ENCODE peak calls at places on chromosomes 2 and 18, in eight cellular contexts. One of them, this sample, is unnamed.

GRCh38 chr2:211900518-211900917 is 638.1 kb downstream of the ERBB4 start:
- DNase-seq in coronary artery: no peak
- DNase-seq in prostate gland: no peak
- DNase-seq in cardiac muscle cell: no peak
- DNase-seq in dorsolateral prefrontal cortex: no peak
- DNase-seq in uterus: no peak
- DNase-seq in kidney: no peak
- DNase-seq in heart left ventricle: no peak
- DNase-seq in this sample: no peak

GRCh38 chr2:25340340-25340886 is 1.3 kb downstream of the DNMT3A start:
- DNase-seq in coronary artery: no peak
- DNase-seq in prostate gland: no peak
- DNase-seq in cardiac muscle cell: peak; percentile 48
- DNase-seq in dorsolateral prefrontal cortex: no peak
- DNase-seq in uterus: peak; percentile 42
- DNase-seq in kidney: peak; percentile 86
- DNase-seq in heart left ventricle: peak; percentile 68
- DNase-seq in this sample: peak; percentile 41

GRCh38 chr18:36127866-36128845 is 984 bp downstream of the SLC39A6 start:
- DNase-seq in coronary artery: no peak
- DNase-seq in prostate gland: peak; percentile 34
- DNase-seq in cardiac muscle cell: peak; percentile 52
- DNase-seq in dorsolateral prefrontal cortex: no peak
- DNase-seq in uterus: no peak
- DNase-seq in kidney: peak; percentile 71
- DNase-seq in heart left ventricle: peak; percentile 29
- DNase-seq in this sample: peak; percentile 26

GRCh38 chr18:74940856-74941255 is 268.1 kb downstream of the PTGR3 start:
- DNase-seq in coronary artery: no peak
- DNase-seq in prostate gland: no peak
- DNase-seq in cardiac muscle cell: no peak
- DNase-seq in dorsolateral prefrontal cortex: no peak
- DNase-seq in uterus: no peak
- DNase-seq in kidney: no peak
- DNase-seq in heart left ventricle: no peak
- DNase-seq in this sample: no peak

GRCh38 chr2:203014456-203015199 is at the start of gene NBEAL1:
- DNase-seq in coronary artery: peak; percentile 99
- DNase-seq in prostate gland: peak; percentile 98
- DNase-seq in cardiac muscle cell: peak; percentile 98
- DNase-seq in dorsolateral prefrontal cortex: peak; percentile 99
- DNase-seq in uterus: peak; percentile 98
- DNase-seq in kidney: peak; percentile 100
- DNase-seq in heart left ventricle: peak; percentile 98
- DNase-seq in this sample: peak; percentile 99

GRCh38 chr2:50491541-50492114 is 540.3 kb downstream of the NRXN1 start:
- DNase-seq in coronary artery: no peak
- DNase-seq in prostate gland: peak; percentile 19
- DNase-seq in cardiac muscle cell: peak; percentile 52
- DNase-seq in dorsolateral prefrontal cortex: no peak
- DNase-seq in uterus: no peak
- DNase-seq in kidney: no peak
- DNase-seq in heart left ventricle: no peak
- DNase-seq in this sample: peak; percentile 43

GRCh38 chr2:86078801-86079545 is 26.7 kb downstream of the POLR1A start:
- DNase-seq in coronary artery: no peak
- DNase-seq in prostate gland: peak; percentile 51
- DNase-seq in cardiac muscle cell: peak; percentile 43
- DNase-seq in dorsolateral prefrontal cortex: peak; percentile 72
- DNase-seq in uterus: peak; percentile 68
- DNase-seq in kidney: no peak
- DNase-seq in heart left ventricle: peak; percentile 34
- DNase-seq in this sample: peak; percentile 20

GRCh38 chr18:32040936-32041335 is 22.3 kb downstream of the RNF125 start:
- DNase-seq in coronary artery: no peak
- DNase-seq in prostate gland: no peak
- DNase-seq in cardiac muscle cell: no peak
- DNase-seq in dorsolateral prefrontal cortex: no peak
- DNase-seq in uterus: no peak
- DNase-seq in kidney: no peak
- DNase-seq in heart left ventricle: no peak
- DNase-seq in this sample: no peak

GRCh38 chr18:4017479-4017878 is 437.6 kb downstream of the DLGAP1 start:
- DNase-seq in coronary artery: no peak
- DNase-seq in prostate gland: no peak
- DNase-seq in cardiac muscle cell: peak; percentile 49
- DNase-seq in dorsolateral prefrontal cortex: no peak
- DNase-seq in uterus: no peak
- DNase-seq in kidney: no peak
- DNase-seq in heart left ventricle: no peak
- DNase-seq in this sample: peak; percentile 75

GRCh38 chr2:54274781-54275242 is 18.8 kb upstream of the TSPYL6 start:
- DNase-seq in coronary artery: no peak
- DNase-seq in prostate gland: no peak
- DNase-seq in cardiac muscle cell: no peak
- DNase-seq in dorsolateral prefrontal cortex: no peak
- DNase-seq in uterus: no peak
- DNase-seq in kidney: no peak
- DNase-seq in heart left ventricle: no peak
- DNase-seq in this sample: peak; percentile 41

GRCh38 chr2:46939596-46940359 is 24.2 kb upstream of the MCFD2 start:
- DNase-seq in coronary artery: no peak
- DNase-seq in prostate gland: no peak
- DNase-seq in cardiac muscle cell: no peak
- DNase-seq in dorsolateral prefrontal cortex: no peak
- DNase-seq in uterus: peak; percentile 22
- DNase-seq in kidney: peak; percentile 84
- DNase-seq in heart left ventricle: no peak
- DNase-seq in this sample: no peak
- H3K4me3 ChIP-seq in coronary artery: peak overlapping the region; percentile 84
- H3K4me3 ChIP-seq in prostate gland: no peak overlapping the region
- H3K4me3 ChIP-seq in cardiac muscle cell: no peak overlapping the region
- H3K4me3 ChIP-seq in dorsolateral prefrontal cortex: peak overlapping the region; percentile 61
- H3K4me3 ChIP-seq in uterus: peak overlapping the region; percentile 50
- H3K4me3 ChIP-seq in kidney: peak overlapping the region; percentile 64
- H3K4me3 ChIP-seq in heart left ventricle: no peak overlapping the region
- H3K4me3 ChIP-seq in this sample: no peak overlapping the region

DNA sequence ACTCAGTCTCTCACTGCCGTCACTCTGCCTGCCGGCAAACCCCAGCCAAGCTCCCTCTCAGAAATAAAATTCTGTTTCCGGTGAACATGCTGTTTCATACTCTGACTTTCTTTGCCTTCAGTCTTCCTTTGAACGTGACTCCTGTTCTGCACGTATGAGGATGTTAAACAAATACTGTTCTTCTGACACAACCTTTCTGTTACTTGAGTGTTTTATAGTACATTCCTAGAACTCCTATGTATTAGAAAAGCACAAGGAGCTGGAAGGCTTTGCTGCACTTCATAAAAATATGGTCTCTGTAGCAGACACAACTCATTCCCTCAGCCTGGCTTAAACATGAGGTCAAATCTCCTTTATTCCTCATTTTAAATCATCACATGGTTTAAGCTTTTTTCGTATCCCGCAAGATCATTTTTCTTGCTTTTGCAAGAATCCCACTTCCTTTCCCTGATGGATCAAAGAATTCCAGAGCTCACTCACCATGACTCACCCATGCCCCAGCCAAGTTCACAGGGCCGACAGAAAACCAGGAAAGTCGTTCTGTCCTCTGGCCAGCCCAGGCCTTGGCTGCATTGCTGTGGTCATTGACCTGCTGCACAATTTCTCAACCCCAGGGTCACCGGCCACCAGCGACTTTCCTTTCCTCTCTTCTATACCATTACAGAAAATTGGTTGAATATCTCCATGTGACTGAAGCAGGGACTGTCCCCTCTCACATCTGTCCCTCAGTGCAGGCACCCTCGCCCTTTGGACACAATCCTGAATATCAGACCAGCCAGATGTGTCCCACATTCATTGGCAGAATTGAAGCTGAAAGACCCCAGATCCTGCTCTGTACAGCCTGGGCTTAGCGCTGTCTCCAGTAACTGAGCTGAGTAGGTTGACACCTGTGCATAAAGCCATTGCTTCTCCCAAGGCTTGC is 183.1 kb upstream of the ARL4C start:
- DNase-seq in coronary artery: no peak
- DNase-seq in prostate gland: no peak
- DNase-seq in cardiac muscle cell: no peak
- DNase-seq in dorsolateral prefrontal cortex: no peak
- DNase-seq in uterus: peak; percentile 56
- DNase-seq in kidney: peak; percentile 87
- DNase-seq in heart left ventricle: peak; percentile 49
- DNase-seq in this sample: no peak
- H3K27ac ChIP-seq in coronary artery: peak overlapping the region; percentile 63
- H3K27ac ChIP-seq in prostate gland: peak overlapping the region; percentile 21
- H3K27ac ChIP-seq in cardiac muscle cell: no peak overlapping the region
- H3K27ac ChIP-seq in dorsolateral prefrontal cortex: no peak overlapping the region
- H3K27ac ChIP-seq in uterus: peak overlapping the region; percentile 42
- H3K27ac ChIP-seq in kidney: peak overlapping the region; percentile 23
- H3K27ac ChIP-seq in heart left ventricle: no peak overlapping the region
- H3K27ac ChIP-seq in this sample: no peak overlapping the region

GRCh38 chr2:235514627-235515363 is 21.0 kb downstream of the AGAP1 start:
- DNase-seq in coronary artery: no peak
- DNase-seq in prostate gland: no peak
- DNase-seq in cardiac muscle cell: no peak
- DNase-seq in dorsolateral prefrontal cortex: no peak
- DNase-seq in uterus: no peak
- DNase-seq in kidney: no peak
- DNase-seq in heart left ventricle: no peak
- DNase-seq in this sample: no peak
- TF ChIP-seq CTCF in coronary artery: no peak
- TF ChIP-seq CTCF in prostate gland: no peak
- TF ChIP-seq CTCF in cardiac muscle cell: no peak
- TF ChIP-seq CTCF in dorsolateral prefrontal cortex: no peak
- TF ChIP-seq CTCF in uterus: no peak
- TF ChIP-seq CTCF in kidney: peak; percentile 44
- TF ChIP-seq CTCF in heart left ventricle: peak; percentile 10
- TF ChIP-seq CTCF in this sample: peak; percentile 10

DNA sequence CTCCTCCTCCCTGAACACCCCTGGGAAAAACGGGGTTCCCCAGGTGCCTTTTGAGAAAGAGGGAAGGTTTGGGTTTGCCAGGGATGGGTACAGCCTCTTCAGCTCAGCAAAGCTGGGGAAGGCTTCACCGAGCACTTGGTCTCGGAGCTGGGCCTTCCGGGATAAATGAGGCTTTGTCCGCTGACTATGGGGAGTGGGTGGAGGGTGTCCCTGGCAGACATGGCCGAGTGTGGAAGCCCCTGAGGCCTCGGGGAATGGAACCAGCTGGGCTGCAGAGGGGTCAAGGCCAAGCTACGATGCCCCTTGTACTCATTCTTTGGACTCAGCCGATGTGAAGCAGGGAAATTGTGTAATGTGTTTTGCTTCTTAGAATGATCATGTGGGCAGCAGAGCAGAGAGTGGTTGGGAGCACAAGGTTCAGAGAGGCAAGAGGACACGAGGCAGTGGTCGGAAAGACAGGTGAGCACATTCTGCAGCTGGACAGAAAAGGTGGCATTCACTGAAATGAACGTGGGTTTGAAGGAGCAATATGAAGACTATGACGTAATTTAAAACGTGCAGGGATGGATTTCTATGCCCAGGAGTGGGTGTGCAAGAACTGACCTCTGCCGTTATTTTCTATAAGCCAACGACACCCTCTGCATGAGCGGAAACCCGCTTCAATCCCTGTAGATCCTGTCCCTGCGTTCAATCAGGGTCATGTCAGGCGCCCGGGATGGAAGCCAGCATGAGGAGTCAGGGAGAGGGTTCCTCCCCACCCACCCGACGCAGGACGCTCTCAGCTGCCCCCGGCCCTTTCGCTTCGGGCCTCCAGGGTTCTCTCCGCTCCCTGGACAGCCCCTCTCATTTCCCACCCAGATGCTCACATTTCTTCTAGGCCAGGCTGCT is 142.6 kb downstream of the PXDN start:
- DNase-seq in coronary artery: peak; percentile 69
- DNase-seq in prostate gland: no peak
- DNase-seq in cardiac muscle cell: no peak
- DNase-seq in dorsolateral prefrontal cortex: no peak
- DNase-seq in uterus: no peak
- DNase-seq in kidney: peak; percentile 72
- DNase-seq in heart left ventricle: peak; percentile 44
- DNase-seq in this sample: no peak
- H3K4me3 ChIP-seq in coronary artery: no peak overlapping the region
- H3K4me3 ChIP-seq in prostate gland: no peak overlapping the region
- H3K4me3 ChIP-seq in cardiac muscle cell: no peak overlapping the region
- H3K4me3 ChIP-seq in dorsolateral prefrontal cortex: no peak overlapping the region
- H3K4me3 ChIP-seq in uterus: no peak overlapping the region
- H3K4me3 ChIP-seq in kidney: no peak overlapping the region
- H3K4me3 ChIP-seq in heart left ventricle: no peak overlapping the region
- H3K4me3 ChIP-seq in this sample: no peak overlapping the region

This sample was measured in A673.